ENCODE peak calls at places on chromosomes 7 and 10, in four cellular contexts. L is GM12878, O is endothelial cell of umbilical vein, N is A549. I is an unnamed sample.

GRCh38 chr7:155566011-155566836 is 19.9 kb upstream of the CNPY1 start:
- DNase-seq in N (no peak), L (no peak), O (no peak), I (no peak)

GRCh38 chr7:112484671-112485097 is 3.9 kb downstream of the LSMEM1 start:
- DNase-seq in N (peak; percentile 37), L (no peak), O (peak; percentile 95), I (peak; percentile 15)

GRCh38 chr10:58512470-58513188 is at the start of gene BICC1:
- DNase-seq in O (peak; percentile 28), L (no peak), N (peak; percentile 47), I (no peak)

GRCh38 chr10:131579251-131580071 is 267.9 kb upstream of the TCERG1L start:
- DNase-seq in O (no peak), L (no peak), N (no peak), I (no peak)

GRCh38 chr10:80200687-80201086 is 4.7 kb downstream of the ANXA11 start:
- DNase-seq in O (no peak), L (no peak), N (no peak), I (no peak)

GRCh38 chr7:54331311-54331710 is 210.9 kb upstream of the VSTM2A start:
- DNase-seq in L (no peak), O (no peak), N (no peak), I (no peak)

GRCh38 chr7:155533120-155533826 is 13.1 kb downstream of the CNPY1 start:
- DNase-seq in N (no peak), L (no peak), O (no peak), I (peak; percentile 32)

GRCh38 chr7:52017802-52018679 is 701.4 kb upstream of the COBL start:
- DNase-seq in O (peak; percentile 18), L (no peak), N (peak; percentile 19), I (peak; percentile 62)

GRCh38 chr10:62861507-62861906 is 45.3 kb upstream of the EGR2 start:
- DNase-seq in L (no peak), N (no peak), O (no peak), I (peak; percentile 63)

GRCh38 chr10:86023336-86023735 is 343.3 kb downstream of the GRID1 start:
- DNase-seq in N (no peak), O (no peak), L (no peak), I (no peak)

DNA sequence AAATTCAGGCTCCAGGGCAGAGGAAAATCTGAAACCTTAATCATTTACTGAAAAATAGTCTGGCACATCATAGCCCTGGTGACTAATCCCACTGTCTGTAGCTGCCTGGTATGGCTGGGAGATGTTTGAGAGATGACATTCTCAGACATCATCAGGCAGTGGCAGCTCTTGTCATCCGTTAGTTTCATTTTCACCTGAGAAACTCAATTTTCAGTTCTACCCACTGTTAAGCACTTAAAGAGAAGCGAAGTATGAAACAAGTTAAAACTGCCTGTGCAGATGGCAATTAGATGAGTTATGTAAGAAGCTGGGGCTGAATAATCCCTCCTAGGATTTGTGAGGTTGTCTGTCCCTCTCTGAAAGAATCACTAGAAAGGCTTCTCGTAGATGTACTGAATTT is 150.2 kb downstream of the NSUN6 start:
- DNase-seq in O (no peak), N (peak; percentile 7), L (peak; percentile 50), I (no peak)
- TF ChIP-seq MYC in O (no peak), N (no peak), L (no peak), I (no peak)

GRCh38 chr10:90787906-90788491 is 69.8 kb downstream of the HTR7 start:
- DNase-seq in O (peak; percentile 47), N (peak; percentile 22), L (no peak), I (peak; percentile 36)
- TF ChIP-seq CTCF in O (peak; percentile 72), N (peak; percentile 71), L (peak; percentile 72), I (peak; percentile 90)

GRCh38 chr7:4739528-4739992 is 35.9 kb upstream of the AP5Z1 start:
- DNase-seq in O (no peak), N (peak; percentile 80), L (no peak), I (peak; percentile 59)
- TF ChIP-seq MAX in O (no peak), N (no peak), L (no peak), I (no peak)

GRCh38 chr10:92123031-92123450 is 167.8 kb downstream of the CPEB3 start:
- DNase-seq in O (peak; percentile 68), L (no peak), N (no peak), I (no peak)
- TF ChIP-seq MYC in O (no peak), L (no peak), N (no peak), I (no peak)

GRCh38 chr10:60208676-60209269 is 180.9 kb downstream of the ANK3 start:
- DNase-seq in O (peak; percentile 55), N (no peak), L (no peak), I (peak; percentile 32)
- TF ChIP-seq CTCF in O (peak; percentile 53), N (peak; percentile 93), L (peak; percentile 64), I (peak; percentile 73)

DNA sequence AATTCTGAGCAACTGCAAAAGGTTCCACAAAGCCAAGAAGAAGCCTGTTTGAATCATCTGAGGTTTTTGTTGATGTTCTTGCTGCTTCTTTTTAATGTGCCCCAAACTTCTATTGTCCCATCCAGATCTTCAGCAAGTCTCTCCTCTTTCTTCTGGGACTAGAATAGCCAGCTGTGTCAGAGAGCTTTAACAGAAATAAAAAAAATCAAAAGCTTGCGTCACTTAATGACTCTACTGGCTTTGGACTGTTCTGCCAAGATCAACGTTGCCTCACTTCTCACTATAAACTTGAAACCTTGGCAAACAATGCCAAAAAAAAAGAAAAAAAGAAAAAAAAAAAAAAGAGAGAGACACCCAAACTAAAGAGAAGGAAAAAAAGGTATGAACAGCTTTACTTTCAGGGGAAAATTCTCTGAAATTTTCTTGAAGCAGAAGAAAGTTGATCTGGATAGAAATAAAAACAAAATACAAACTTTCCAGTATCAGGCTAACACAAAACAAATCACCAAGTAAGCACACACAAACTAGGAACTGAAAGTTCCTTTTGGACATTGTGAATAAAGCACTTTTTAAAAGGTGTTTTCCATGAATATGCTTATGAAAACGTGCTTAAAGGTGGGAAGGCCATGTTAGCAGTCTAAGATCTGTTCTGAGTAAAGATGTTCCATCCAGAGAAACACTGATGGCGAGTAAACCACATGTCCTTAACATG is 14.8 kb downstream of the USP54 start:
- DNase-seq in O (peak; percentile 44), L (peak; percentile 17), N (no peak), I (peak; percentile 31)
- TF ChIP-seq MAX in O (no peak), L (no peak), N (no peak), I (no peak)